ENCODE peak calls at places on chromosomes 5 and 9, in ten cellular contexts. H, P, O, B, X, Z, D, N, U and C are unnamed samples.

GRCh38 chr5:165525268-165525667 is 2019.8 kb downstream of the MAT2B start:
- DNase-seq in H (no peak), P (no peak), O (no peak), B (no peak), X (no peak), Z (no peak), D (no peak), N (no peak), U (no peak), C (no peak)

GRCh38 chr5:61162010-61162831 is at the start of gene SMIM15:
- DNase-seq in H (peak; percentile 93), P (peak; percentile 92), O (peak; percentile 85), B (peak; percentile 75), X (peak; percentile 89), Z (peak; percentile 90), D (peak; percentile 82), N (peak; percentile 91), U (peak; percentile 93), C (peak; percentile 43)

GRCh38 chr9:130977811-130978221 is 31.2 kb upstream of the LAMC3 start:
- DNase-seq in H (no peak), P (no peak), O (no peak), B (no peak), X (no peak), Z (no peak), D (no peak), N (no peak), U (peak; percentile 86), C (no peak)

GRCh38 chr9:109248133-109248581 is 72.7 kb downstream of the EPB41L4B start:
- DNase-seq in H (no peak), P (peak; percentile 46), O (no peak), B (no peak), X (no peak), Z (peak; percentile 55), D (no peak), N (peak; percentile 90), U (no peak), C (no peak)

GRCh38 chr9:95733687-95734659 is 141.5 kb upstream of the ERCC6L2 start:
- DNase-seq in H (no peak), P (no peak), O (no peak), B (no peak), X (no peak), Z (no peak), D (no peak), N (no peak), U (no peak), C (no peak)

GRCh38 chr5:60538955-60539866 is 160.8 kb downstream of the DEPDC1B start:
- DNase-seq in H (no peak), P (no peak), O (no peak), B (no peak), X (no peak), Z (no peak), D (peak; percentile 7), N (no peak), U (no peak), C (no peak)

GRCh38 chr9:32265037-32265436 is 119.4 kb upstream of the ACO1 start:
- DNase-seq in H (no peak), P (no peak), O (no peak), B (no peak), X (no peak), Z (no peak), D (no peak), N (no peak), U (no peak), C (no peak)

GRCh38 chr5:35657877-35658276 is 40.2 kb downstream of the SPEF2 start:
- DNase-seq in H (no peak), P (no peak), O (no peak), B (no peak), X (no peak), Z (no peak), D (no peak), N (no peak), U (no peak), C (no peak)

GRCh38 chr9:89078860-89079259 is 87.6 kb downstream of the S1PR3 start:
- DNase-seq in H (no peak), P (no peak), O (no peak), B (no peak), X (no peak), Z (no peak), D (peak; percentile 86), N (no peak), U (no peak), C (no peak)

GRCh38 chr9:137534256-137535119 is 15.7 kb downstream of the PNPLA7 start:
- DNase-seq in H (peak; percentile 68), P (peak; percentile 73), O (peak; percentile 36), B (no peak), X (peak; percentile 59), Z (no peak), D (peak; percentile 71), N (peak; percentile 74), U (peak; percentile 21), C (no peak)

GRCh38 chr5:173625686-173626500 is 9.4 kb upstream of the BOD1 start:
- DNase-seq in H (no peak), P (no peak), O (no peak), B (no peak), X (no peak), Z (no peak), D (no peak), N (no peak), U (no peak), C (no peak)

GRCh38 chr5:115460476-115460875 is 84.1 kb downstream of the FEM1C start:
- DNase-seq in H (peak; percentile 91), P (peak; percentile 27), O (no peak), B (peak; percentile 62), X (peak; percentile 80), Z (peak; percentile 65), D (peak; percentile 91), N (peak; percentile 23), U (peak; percentile 91), C (no peak)

GRCh38 chr9:126609191-126609590 is 4.5 kb upstream of the LMX1B start:
- DNase-seq in H (no peak), P (no peak), O (no peak), B (no peak), X (no peak), Z (no peak), D (no peak), N (no peak), U (no peak), C (no peak)

DNA sequence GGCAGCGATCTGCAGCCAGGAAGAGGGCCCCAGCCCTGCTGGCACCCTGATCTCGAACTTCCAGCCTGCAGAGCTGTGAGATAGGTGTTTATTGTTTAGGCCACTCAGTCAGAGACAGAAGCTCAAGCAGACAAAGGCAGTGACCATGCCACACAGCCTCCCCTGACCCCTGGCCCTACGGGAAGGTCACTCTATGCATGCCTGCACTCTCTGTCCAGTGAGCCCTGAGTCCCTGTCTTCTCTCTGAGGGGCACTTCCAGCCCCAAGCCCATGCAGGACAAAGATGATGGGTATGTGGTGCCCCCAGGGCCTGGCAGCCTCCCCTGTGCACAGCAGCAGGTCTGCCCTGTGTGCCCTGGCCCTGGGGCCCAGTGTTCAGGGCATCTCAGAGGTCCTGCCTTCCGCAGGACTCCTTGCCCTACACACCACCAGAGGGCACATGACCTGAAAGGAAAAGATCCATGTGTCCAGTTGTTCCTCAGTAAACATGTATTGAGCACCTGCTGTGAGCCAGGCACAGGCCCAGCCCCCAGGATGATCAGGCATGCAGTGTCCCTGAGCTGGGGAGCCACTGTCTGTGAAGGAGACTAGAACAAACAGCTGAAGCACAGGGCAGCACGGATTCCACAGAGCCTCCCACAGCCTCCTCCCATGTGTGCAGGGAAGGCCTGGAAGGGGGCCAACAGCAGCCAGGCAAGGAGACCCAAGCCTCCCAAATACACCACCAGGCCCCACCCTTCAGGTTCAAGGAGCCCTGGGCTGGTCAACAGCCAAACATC is 109.3 kb downstream of the ATPSCKMT start:
- DNase-seq in H (peak; percentile 37), P (peak; percentile 25), O (no peak), B (no peak), X (no peak), Z (no peak), D (no peak), N (no peak), U (no peak), C (no peak)
- TF ChIP-seq CTCF in H (no peak), P (peak; percentile 27), O (no peak), B (no peak), X (no peak), Z (no peak), D (no peak), N (no peak), U (no peak), C (no peak)

GRCh38 chr5:100903036-100903887 is at the start of gene ST8SIA4:
- DNase-seq in H (peak; percentile 55), P (no peak), O (no peak), B (peak; percentile 42), X (peak; percentile 81), Z (peak; percentile 64), D (peak; percentile 91), N (peak; percentile 44), U (peak; percentile 88), C (peak; percentile 83)
- TF ChIP-seq POLR2A in H (no peak), P (peak; percentile 54), O (no peak), B (peak; percentile 41), X (no peak), Z (peak; percentile 41), D (peak; percentile 57), N (no peak), U (no peak), C (no peak)

DNA sequence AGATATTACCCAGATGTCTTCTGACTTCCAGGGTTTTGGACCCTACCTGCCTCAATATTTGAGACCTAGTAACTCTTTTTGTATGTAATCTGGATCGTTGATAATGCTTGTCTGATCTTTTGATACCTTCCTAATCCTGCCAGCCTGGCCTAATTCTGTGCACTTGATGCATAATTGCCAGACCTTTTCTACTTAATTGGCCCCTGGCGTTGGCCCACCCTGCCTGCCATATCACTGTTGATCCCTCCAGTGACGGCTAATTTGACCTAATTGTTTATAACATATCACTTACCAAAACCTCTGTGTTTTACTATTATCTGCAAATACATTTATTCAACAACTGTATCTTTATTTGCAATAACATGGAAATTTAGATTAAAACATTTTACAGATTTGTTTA is 49.0 kb downstream of the SLC44A1 start:
- DNase-seq in H (no peak), P (no peak), O (no peak), B (no peak), X (no peak), Z (no peak), D (no peak), N (no peak), U (no peak), C (no peak)
- H3K4me1 ChIP-seq in H (peaks cover 4% of the 10 kb centered on the region), P (peaks cover 66% of the 10 kb centered on the region), O (peaks cover 9% of the 10 kb centered on the region), B (peaks cover 7% of the 10 kb centered on the region), X (peaks cover 12% of the 10 kb centered on the region), Z (peaks cover 15% of the 10 kb centered on the region), D (peaks cover 25% of the 10 kb centered on the region), N (peaks cover 31% of the 10 kb centered on the region), U (peaks cover 8% of the 10 kb centered on the region), C (peaks cover 12% of the 10 kb centered on the region)

DNA sequence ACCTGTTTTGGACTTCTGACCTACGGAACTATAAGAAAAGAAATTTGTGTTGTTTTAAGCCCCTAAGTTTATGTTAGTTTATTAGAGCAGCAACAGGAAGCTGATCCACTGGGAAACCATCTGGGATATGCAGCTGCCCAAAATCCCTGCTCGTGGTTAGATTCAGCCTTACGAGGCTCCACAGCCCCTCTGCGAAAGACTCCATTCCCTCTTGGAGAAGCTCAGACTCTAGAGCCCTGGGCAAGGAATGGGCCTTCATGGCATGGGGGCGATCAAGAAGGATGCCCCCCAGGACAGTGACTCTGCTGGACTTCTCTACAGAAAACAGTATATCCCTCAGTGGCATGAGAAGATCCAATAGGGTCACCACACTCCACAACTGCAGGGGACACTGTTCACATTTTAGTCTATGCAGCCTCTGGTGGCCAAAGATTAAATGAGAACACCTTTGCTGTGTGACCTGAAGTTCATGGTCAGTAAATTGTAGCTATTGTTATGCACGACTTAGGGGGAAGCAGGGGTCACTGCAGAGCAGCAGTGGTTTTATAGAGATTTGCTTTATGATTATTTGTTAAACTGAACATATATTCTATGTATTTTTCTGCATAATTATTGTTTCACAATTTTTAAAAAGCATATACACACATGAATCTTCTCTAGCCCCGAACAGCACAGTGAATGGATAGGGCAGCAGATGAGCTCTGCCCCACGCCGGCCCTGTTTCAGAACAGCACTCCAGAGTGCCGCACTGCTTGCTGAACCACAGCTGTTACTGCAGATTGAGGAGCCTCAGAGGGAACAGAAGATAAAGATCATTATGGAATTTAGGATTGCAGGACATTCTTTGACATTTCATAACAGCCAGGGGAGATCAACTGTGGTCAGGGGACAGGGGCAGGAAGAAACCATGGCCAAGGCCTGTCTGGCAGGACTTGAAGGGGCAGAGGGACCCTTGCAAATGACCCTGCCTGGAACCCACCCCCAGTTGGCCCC is 20.9 kb downstream of the IRF1 start:
- DNase-seq in H (peak; percentile 1), P (no peak), O (no peak), B (no peak), X (peak; percentile 24), Z (no peak), D (no peak), N (peak; percentile 6), U (peak; percentile 32), C (no peak)
- TF ChIP-seq CTCF in H (no peak), P (peak; percentile 9), O (no peak), B (no peak), X (no peak), Z (no peak), D (no peak), N (no peak), U (no peak), C (no peak)